ENCODE peak calls at places on chromosomes 5 and 9, in seven cellular contexts. O is right atrium auricular region, B is left ventricle myocardium inferior, A is cardiac muscle cell, D is A673, Z is esophagus squamous epithelium, M is tibial artery. G is an unnamed sample. For H3K4me1, the result is how much of the 10 kb centered on the place peaks cover.

GRCh38 chr9:133700861-133701320 is 37.3 kb downstream of the SARDH start:
- DNase-seq in A (peak), D (no peak), O (no peak), B (no peak), Z (no peak), M (peak), G (no peak)

GRCh38 chr5:71809446-71809845 is 90.4 kb downstream of the CARTPT start:
- DNase-seq in A (no peak), M (no peak), O (no peak), B (no peak), D (no peak), Z (no peak), G (no peak)

GRCh38 chr5:177241768-177242167 is 61.8 kb downstream of the RAB24 start:
- DNase-seq in A (no peak), D (no peak), O (no peak), B (no peak), Z (no peak), M (no peak), G (no peak)

GRCh38 chr9:75088646-75089368 is 493 bp downstream of the OSTF1 start:
- DNase-seq in M (peak), A (peak), B (peak), Z (peak), D (peak), O (peak), G (peak)

GRCh38 chr9:38057416-38058195 is 11.4 kb downstream of the SHB start:
- DNase-seq in A (no peak), B (peak), Z (no peak), D (peak), M (no peak), O (no peak), G (no peak)

GRCh38 chr9:89739531-89740315 is 134.9 kb downstream of the GADD45G start:
- DNase-seq in M (no peak), D (no peak), Z (no peak), O (no peak), A (no peak), B (no peak), G (no peak)

GRCh38 chr5:54426209-54426608 is 29.3 kb upstream of the HSPB3 start:
- DNase-seq in M (no peak), Z (no peak), O (no peak), D (no peak), B (no peak), A (no peak), G (no peak)

GRCh38 chr9:113966394-113966793 is 90.3 kb downstream of the ZNF618 start:
- DNase-seq in D (no peak), Z (no peak), B (peak), O (peak), M (no peak), A (no peak), G (peak)

GRCh38 chr5:123441408-123441807 is 18.2 kb upstream of the CEP120 start:
- DNase-seq in D (no peak), B (no peak), O (no peak), M (no peak), Z (no peak), A (no peak), G (no peak)

GRCh38 chr5:172699999-172700685 is 59.1 kb downstream of the NEURL1B start:
- DNase-seq in B (no peak), Z (no peak), M (no peak), A (no peak), O (no peak), D (no peak), G (no peak)

GRCh38 chr9:113503131-113503541 is 39.6 kb downstream of the RGS3 start:
- DNase-seq in M (no peak), O (no peak), B (no peak), D (no peak), A (no peak), Z (no peak), G (no peak)

GRCh38 chr5:61953913-61954312 is 352.1 kb upstream of the KIF2A start:
- DNase-seq in O (no peak), M (no peak), A (no peak), B (no peak), D (no peak), Z (no peak), G (no peak)

GRCh38 chr5:133289686-133290367 is 238.0 kb downstream of the HSPA4 start:
- DNase-seq in Z (no peak), B (no peak), D (no peak), M (no peak), A (no peak), O (no peak), G (no peak)

GRCh38 chr5:142874537-142874936 is 104.4 kb downstream of the ARHGAP26 start:
- DNase-seq in B (peak), A (peak), M (peak), D (peak), Z (no peak), O (peak), G (peak)

GRCh38 chr5:176737001-176737745 is 73.2 kb upstream of the UNC5A start:
- DNase-seq in Z (no peak), D (no peak), O (no peak), A (no peak), B (no peak), M (peak), G (no peak)

GRCh38 chr5:135462304-135462703 is 10.2 kb upstream of the TIFAB start:
- DNase-seq in D (peak), A (peak), Z (no peak), B (no peak), M (peak), O (no peak), G (no peak)

GRCh38 chr9:123893831-123894460 is 36.0 kb downstream of the DENND1A start:
- DNase-seq in Z (no peak), M (no peak), O (no peak), B (no peak), D (no peak), A (peak), G (no peak)

GRCh38 chr5:137753227-137753985 is 757 bp downstream of the HNRNPA0 start:
- DNase-seq in D (no peak), O (peak), Z (no peak), B (peak), A (no peak), M (peak), G (peak)

GRCh38 chr5:83924171-83924570 is 203.5 kb upstream of the HAPLN1 start:
- DNase-seq in O (no peak), B (no peak), A (peak), Z (no peak), M (no peak), D (no peak), G (no peak)

GRCh38 chr5:56565693-56566092 is 249.7 kb upstream of the MAP3K1 start:
- DNase-seq in D (no peak), B (no peak), A (no peak), Z (no peak), O (no peak), M (no peak), G (no peak)

GRCh38 chr9:95406114-95406513 is 88.6 kb upstream of the FANCC start:
- DNase-seq in D (peak), M (no peak), O (no peak), A (peak), B (no peak), Z (no peak), G (no peak)

GRCh38 chr5:63916786-63917185 is 45.5 kb downstream of the HTR1A start:
- DNase-seq in D (no peak), B (no peak), O (no peak), M (no peak), Z (no peak), A (peak), G (no peak)

GRCh38 chr9:91933556-91934352 is 16.3 kb downstream of the ROR2 start:
- DNase-seq in B (no peak), Z (no peak), O (no peak), M (no peak), D (peak), A (peak), G (no peak)

GRCh38 chr5:181053760-181054122 is 13.7 kb downstream of the BTNL9 start:
- DNase-seq in M (no peak), A (no peak), D (no peak), B (no peak), Z (no peak), O (peak), G (no peak)

GRCh38 chr9:99778308-99778707 is 43.4 kb upstream of the NR4A3 start:
- DNase-seq in B (no peak), A (peak), M (no peak), O (no peak), Z (no peak), D (peak), G (no peak)

GRCh38 chr5:142894749-142895148 is 124.6 kb downstream of the ARHGAP26 start:
- DNase-seq in B (no peak), O (no peak), M (no peak), D (no peak), Z (no peak), A (peak), G (no peak)

GRCh38 chr9:106784076-106784475 is 78.9 kb upstream of the ZNF462 start:
- DNase-seq in A (peak), O (no peak), M (no peak), B (no peak), D (no peak), Z (no peak), G (no peak)
- H3K27ac ChIP-seq in A (no peak), O (no peak), M (no peak), B (no peak), D (no peak), Z (no peak), G (no peak)

GRCh38 chr9:13186091-13186490 is 93.4 kb downstream of the MPDZ start:
- DNase-seq in A (no peak), O (no peak), B (no peak), Z (no peak), D (no peak), M (no peak), G (no peak)

GRCh38 chr9:13175732-13176131 is 103.8 kb downstream of the MPDZ start:
- DNase-seq in Z (no peak), O (no peak), B (no peak), M (no peak), A (no peak), D (no peak), G (no peak)

GRCh38 chr9:13186774-13187173 is 92.7 kb downstream of the MPDZ start:
- DNase-seq in A (no peak), M (no peak), O (no peak), B (no peak), D (no peak), Z (no peak), G (no peak)

DNA sequence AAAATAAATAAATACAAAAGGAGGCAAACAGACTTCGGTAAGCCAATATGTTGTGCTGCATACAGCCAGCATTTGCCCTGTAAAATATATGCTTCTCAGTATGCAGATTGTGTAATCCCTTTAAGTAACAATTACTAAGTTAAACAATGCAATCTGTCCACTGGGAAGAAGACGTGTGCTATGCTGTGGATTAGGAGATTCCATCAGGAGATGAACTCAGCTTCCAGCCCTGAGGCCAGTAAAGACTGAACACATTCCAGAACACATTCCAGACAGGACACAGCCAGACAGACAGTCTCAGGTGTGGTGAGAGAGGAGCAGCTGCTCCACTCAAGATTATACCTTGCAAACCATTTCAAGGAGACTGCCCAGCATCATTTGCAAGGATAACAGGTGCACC is 97.8 kb downstream of the MPDZ start:
- DNase-seq in D (peak), B (no peak), O (no peak), A (peak), M (no peak), Z (no peak), G (no peak)
- H3K4me1 ChIP-seq in D (under half), B (under half), O (under half), A (under half), M (under half), Z (under half), G (under half)

DNA sequence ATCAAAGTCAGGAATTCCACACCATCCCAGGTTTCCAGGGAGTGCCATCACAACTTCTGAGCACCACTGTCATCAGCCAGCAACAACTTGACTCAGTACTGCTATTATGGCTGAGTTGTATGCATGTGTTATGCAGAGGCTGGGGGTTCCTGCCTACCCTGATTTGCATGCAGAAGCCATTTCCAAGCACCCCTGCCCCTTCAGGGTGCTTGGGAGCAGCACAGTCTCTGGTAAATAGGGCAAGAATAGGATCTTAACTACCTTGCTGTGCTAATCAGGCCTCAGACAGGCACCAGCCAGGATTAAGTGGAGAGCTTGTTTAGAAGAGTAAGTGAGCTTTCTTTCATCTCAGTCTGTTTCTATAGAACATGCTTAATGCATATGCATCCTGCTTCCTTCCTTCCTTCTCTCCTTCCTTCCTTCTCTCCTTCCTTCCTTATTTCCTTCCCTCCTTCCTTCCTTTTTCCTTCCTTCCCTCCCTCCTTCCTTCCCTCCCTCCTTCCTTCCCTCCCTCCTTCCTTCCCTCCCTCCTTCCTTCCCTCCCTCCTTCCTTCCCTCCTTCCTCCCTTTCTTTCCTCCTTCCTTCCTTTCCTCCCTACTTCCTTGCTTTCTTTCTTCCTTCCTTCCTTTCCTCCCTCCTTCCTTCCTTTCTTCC is 175.7 kb downstream of the FRMD3 start:
- DNase-seq in O (no peak), A (no peak), Z (no peak), M (no peak), B (no peak), D (no peak), G (no peak)
- H3K4me3 ChIP-seq in O (no peak), A (no peak), Z (no peak), M (no peak), B (no peak), D (no peak), G (no peak)

GRCh38 chr9:110668528-110669167 is at the start of gene MUSK:
- DNase-seq in O (no peak), D (no peak), Z (no peak), M (no peak), B (peak), A (no peak), G (no peak)
- H3K27ac ChIP-seq in O (no peak), D (no peak), Z (peak), M (no peak), B (peak), A (no peak), G (peak)

G was measured in psoas muscle.